ENCODE peak calls at places on chromosomes 5 and 9, in five cellular contexts. U is mesendoderm, O is adrenal gland, W is A673, L is cardiac muscle cell. B is an unnamed sample.
A peak's percentile ranks its signal among the peaks of the same experiment; 100 is the strongest.

GRCh38 chr5:72394688-72395087 is 74.5 kb downstream of the PTCD2 start:
- DNase-seq in U (peak; percentile 42), O (no peak), W (peak; percentile 14), L (peak; percentile 46), B (no peak)

GRCh38 chr5:111744455-111744854 is 12.5 kb downstream of the NREP start:
- DNase-seq in U (no peak), O (no peak), W (no peak), L (no peak), B (no peak)

GRCh38 chr5:174900176-174900692 is 175.9 kb downstream of the MSX2 start:
- DNase-seq in U (no peak), O (no peak), W (peak; percentile 4), L (no peak), B (no peak)

GRCh38 chr9:129964901-129965734 is 77.9 kb downstream of the FNBP1 start:
- DNase-seq in U (peak; percentile 59), O (no peak), W (peak; percentile 87), L (peak; percentile 43), B (no peak)

GRCh38 chr5:109550077-109550476 is 139.7 kb upstream of the MAN2A1 start:
- DNase-seq in U (no peak), O (no peak), W (no peak), L (no peak), B (no peak)

GRCh38 chr9:120949290-120949689 is 22.7 kb upstream of the TRAF1 start:
- DNase-seq in U (no peak), O (no peak), W (no peak), L (no peak), B (no peak)

GRCh38 chr5:177520906-177521513 is 4.2 kb upstream of the DDX41 start:
- DNase-seq in U (no peak), O (no peak), W (no peak), L (no peak), B (peak; percentile 15)

GRCh38 chr9:32703635-32704034 is 68.2 kb upstream of the TAF1L start:
- DNase-seq in U (peak; percentile 46), O (no peak), W (peak; percentile 19), L (peak; percentile 7), B (no peak)

GRCh38 chr9:69452110-69452780 is 127.2 kb downstream of the ENTREP1 start:
- DNase-seq in U (no peak), O (no peak), W (no peak), L (no peak), B (no peak)

GRCh38 chr9:8558176-8558575 is 758.6 kb upstream of the DMAC1 start:
- DNase-seq in U (peak; percentile 32), O (no peak), W (no peak), L (peak; percentile 33), B (no peak)

GRCh38 chr5:16033196-16033925 is 146.2 kb downstream of the MARCHF11 start:
- DNase-seq in U (no peak), O (no peak), W (no peak), L (no peak), B (no peak)

GRCh38 chr9:120284796-120285195 is 295.2 kb downstream of the CDK5RAP2 start:
- DNase-seq in U (no peak), O (no peak), W (no peak), L (no peak), B (no peak)

GRCh38 chr9:91844170-91844569 is 105.9 kb downstream of the ROR2 start:
- DNase-seq in U (no peak), O (peak; percentile 50), W (no peak), L (no peak), B (peak; percentile 25)

GRCh38 chr5:136162001-136162400 is 29.4 kb downstream of the SMAD5 start:
- DNase-seq in U (no peak), O (no peak), W (no peak), L (no peak), B (no peak)

GRCh38 chr9:18447131-18447530 is 26.8 kb upstream of the ADAMTSL1 start:
- DNase-seq in U (no peak), O (peak; percentile 50), W (no peak), L (no peak), B (no peak)

GRCh38 chr9:127637322-127637847 is 25.3 kb downstream of the STXBP1 start:
- DNase-seq in U (no peak), O (peak; percentile 55), W (peak; percentile 49), L (peak; percentile 90), B (no peak)

GRCh38 chr9:104263942-104264341 is 169.8 kb downstream of the SMC2 start:
- DNase-seq in U (no peak), O (no peak), W (no peak), L (no peak), B (no peak)

GRCh38 chr9:34046784-34047379 is 1.8 kb downstream of the UBAP2 start:
- DNase-seq in U (peak; percentile 42), O (no peak), W (peak; percentile 35), L (peak; percentile 20), B (no peak)

GRCh38 chr9:37944671-37945481 is 40.9 kb upstream of the SLC25A51 start:
- DNase-seq in U (peak; percentile 90), O (no peak), W (no peak), L (peak; percentile 44), B (no peak)

GRCh38 chr9:133979124-133979920 is 12.8 kb downstream of the VAV2 start:
- DNase-seq in U (no peak), O (peak; percentile 38), W (no peak), L (peak; percentile 63), B (peak; percentile 73)

GRCh38 chr5:11905209-11905608 is 963 bp upstream of the CTNND2 start:
- DNase-seq in U (no peak), O (no peak), W (no peak), L (no peak), B (no peak)

GRCh38 chr9:91256235-91256634 is 105.5 kb downstream of the AUH start:
- DNase-seq in U (no peak), O (no peak), W (no peak), L (no peak), B (no peak)

GRCh38 chr9:91028166-91028827 is 226.7 kb downstream of the SYK start:
- DNase-seq in U (no peak), O (no peak), W (no peak), L (no peak), B (no peak)

GRCh38 chr5:65395526-65396155 is 86.1 kb downstream of the ADAMTS6 start:
- DNase-seq in U (no peak), O (no peak), W (no peak), L (peak; percentile 46), B (no peak)

GRCh38 chr5:120314201-120314600 is 149.9 kb upstream of the PRR16 start:
- DNase-seq in U (no peak), O (no peak), W (no peak), L (no peak), B (no peak)

GRCh38 chr9:124412228-124412575 is 3.0 kb downstream of the PSMB7 start:
- DNase-seq in U (no peak), O (no peak), W (no peak), L (no peak), B (no peak)

GRCh38 chr5:155276231-155276630 is 262.7 kb downstream of the KIF4B start:
- DNase-seq in U (no peak), O (no peak), W (no peak), L (no peak), B (no peak)

GRCh38 chr5:59831341-59831989 is 62.1 kb downstream of the PDE4D start:
- DNase-seq in U (no peak), O (no peak), W (no peak), L (peak; percentile 69), B (no peak)

GRCh38 chr9:75855509-75855908 is 35.0 kb upstream of the PCSK5 start:
- DNase-seq in U (peak; percentile 53), O (no peak), W (peak; percentile 33), L (peak; percentile 20), B (no peak)

GRCh38 chr5:175655411-175655810 is 2.5 kb upstream of the HRH2 start:
- DNase-seq in U (no peak), O (no peak), W (no peak), L (no peak), B (no peak)

GRCh38 chr9:123893146-123893545 is 36.8 kb downstream of the DENND1A start:
- DNase-seq in U (peak; percentile 11), O (no peak), W (no peak), L (no peak), B (no peak)

GRCh38 chr5:145470382-145470979 is 364.7 kb downstream of the PRELID2 start:
- DNase-seq in U (no peak), O (no peak), W (no peak), L (no peak), B (no peak)

GRCh38 chr9:86424246-86424891 is 70.2 kb upstream of the TUT7 start:
- DNase-seq in U (no peak), O (no peak), W (no peak), L (peak; percentile 23), B (no peak)

DNA sequence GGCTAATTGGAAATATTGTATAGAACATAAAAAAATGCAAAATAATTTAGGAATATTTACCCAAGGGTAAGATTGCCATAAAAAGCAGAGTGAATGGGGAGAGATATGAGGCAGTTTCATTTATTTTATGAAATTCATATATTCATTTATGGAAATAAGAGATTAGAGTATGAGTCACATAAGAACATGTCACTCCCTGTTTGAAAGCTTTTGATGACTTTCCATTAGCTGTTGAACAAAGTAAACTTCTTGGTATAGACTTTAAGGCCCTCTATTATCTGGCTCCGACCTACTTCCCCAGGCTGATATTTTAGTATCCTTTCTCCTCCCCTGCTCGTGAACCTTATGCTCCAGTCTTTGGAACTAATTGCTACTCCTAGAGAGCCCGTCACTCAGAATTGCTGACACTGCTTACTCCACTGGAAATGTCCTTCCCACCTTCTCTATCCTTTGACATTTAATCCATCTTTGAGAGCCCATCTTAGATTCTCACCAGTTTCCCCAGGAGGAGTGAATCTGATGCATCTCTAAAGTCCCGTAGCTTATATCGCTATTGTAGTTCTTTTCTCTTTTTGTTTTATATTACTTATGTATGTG is 8.9 kb upstream of the ACTBL2 start:
- DNase-seq in U (no peak), O (no peak), W (peak; percentile 29), L (no peak), B (no peak)
- H3K4me1 ChIP-seq in U (peaks cover 2% of the 10 kb centered on the region), O (no peaks in the 10 kb centered on the region), W (peaks cover 43% of the 10 kb centered on the region), L (peaks cover 3% of the 10 kb centered on the region), B (no peaks in the 10 kb centered on the region)

GRCh38 chr5:51378061-51378409 is 5.2 kb upstream of the ISL1 start:
- DNase-seq in U (no peak), O (no peak), W (no peak), L (no peak), B (no peak)
- H3K4me3 ChIP-seq in U (no peak overlapping the region), O (no peak overlapping the region), W (no peak overlapping the region), L (peak overlapping the region; percentile 37), B (no peak overlapping the region)

DNA sequence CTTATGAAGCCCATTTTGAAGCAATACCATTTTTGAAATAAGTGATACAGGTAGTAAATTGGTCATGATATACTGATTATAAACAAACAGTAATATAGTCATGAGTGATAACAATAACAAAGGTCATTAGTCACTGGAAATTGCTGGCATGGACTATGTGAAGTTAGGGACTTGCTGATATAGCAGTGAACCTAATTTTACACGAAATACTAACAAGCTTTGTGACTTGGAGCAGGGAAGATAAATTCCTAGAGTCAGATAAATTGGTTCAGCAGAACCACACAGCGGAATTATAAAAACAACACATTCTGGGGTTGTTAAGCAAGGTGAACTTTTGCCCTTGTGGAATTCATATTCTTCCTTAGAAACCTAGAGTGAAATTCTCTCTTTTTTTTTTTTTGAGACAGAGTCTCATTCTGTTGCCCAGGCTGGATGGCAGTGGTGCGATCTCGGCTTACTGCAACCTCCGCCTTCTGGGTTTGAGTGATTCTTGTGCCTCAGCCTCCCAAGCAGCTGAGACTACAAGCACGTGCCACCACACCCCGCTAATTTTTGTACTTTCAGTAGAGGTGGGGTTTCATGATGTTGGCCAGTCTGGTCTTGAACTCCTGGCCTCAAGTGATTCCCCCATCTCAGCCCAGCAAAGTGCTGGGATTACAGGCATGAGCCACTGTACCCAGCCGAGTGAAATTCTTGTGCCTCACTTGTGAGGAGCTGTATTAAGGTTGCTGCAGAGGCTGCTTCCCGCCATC is 6.0 kb downstream of the UGCG start:
- DNase-seq in U (no peak), O (no peak), W (no peak), L (peak; percentile 71), B (no peak)
- H3K27ac ChIP-seq in U (no peak overlapping the region), O (peak overlapping the region; percentile 56), W (no peak overlapping the region), L (no peak overlapping the region), B (no peak overlapping the region)

GRCh38 chr9:114902773-114903589 is 27.4 kb downstream of the TNFSF8 start:
- DNase-seq in U (no peak), O (no peak), W (no peak), L (peak; percentile 32), B (no peak)
- H3K4me1 ChIP-seq in U (peaks cover 6% of the 10 kb centered on the region), O (no peaks in the 10 kb centered on the region), W (peaks cover 7% of the 10 kb centered on the region), L (no peaks in the 10 kb centered on the region), B (no peaks in the 10 kb centered on the region)

B was measured in heart left ventricle.